ENCODE peak calls at places on chromosome 9, in seven cellular contexts. N, I, R, A, C, H and K are unnamed samples.

GRCh38 chr9:127204771-127205470 is 59.7 kb upstream of the GARNL3 start:
- DNase-seq in N (no peak), I (peak), R (no peak), A (peak), C (no peak), H (no peak), K (no peak)

GRCh38 chr9:109256381-109256780 is 64.5 kb downstream of the EPB41L4B start:
- DNase-seq in N (no peak), I (no peak), R (no peak), A (no peak), C (no peak), H (no peak), K (no peak)

GRCh38 chr9:77833686-77834429 is 185.7 kb upstream of the GNA14 start:
- DNase-seq in N (no peak), I (no peak), R (no peak), A (no peak), C (no peak), H (no peak), K (no peak)

GRCh38 chr9:84216151-84216550 is 124.4 kb downstream of the SLC28A3 start:
- DNase-seq in N (no peak), I (no peak), R (peak), A (no peak), C (no peak), H (no peak), K (no peak)

GRCh38 chr9:89743576-89744254 is 138.9 kb downstream of the GADD45G start:
- DNase-seq in N (peak), I (peak), R (no peak), A (no peak), C (peak), H (no peak), K (peak)

GRCh38 chr9:135179976-135180375 is 92.5 kb downstream of the OLFM1 start:
- DNase-seq in N (no peak), I (no peak), R (no peak), A (no peak), C (no peak), H (no peak), K (no peak)

GRCh38 chr9:116895956-116896355 is 208.9 kb downstream of the TRIM32 start:
- DNase-seq in N (no peak), I (no peak), R (peak), A (no peak), C (no peak), H (no peak), K (no peak)

GRCh38 chr9:104279535-104280215 is 185.6 kb downstream of the SMC2 start:
- DNase-seq in N (no peak), I (no peak), R (no peak), A (no peak), C (no peak), H (no peak), K (no peak)

GRCh38 chr9:99368341-99369326 is 146.6 kb downstream of the SEC61B start:
- DNase-seq in N (peak), I (peak), R (no peak), A (peak), C (no peak), H (no peak), K (no peak)

GRCh38 chr9:4099961-4100360 is 199.9 kb downstream of the GLIS3 start:
- DNase-seq in N (no peak), I (no peak), R (no peak), A (no peak), C (no peak), H (no peak), K (no peak)

GRCh38 chr9:16013366-16013765 is 460.5 kb downstream of the CCDC171 start:
- DNase-seq in N (no peak), I (no peak), R (no peak), A (no peak), C (no peak), H (no peak), K (no peak)

GRCh38 chr9:16118090-16118489 is 565.2 kb downstream of the CCDC171 start:
- DNase-seq in N (no peak), I (no peak), R (no peak), A (no peak), C (no peak), H (no peak), K (no peak)

GRCh38 chr9:90552317-90552716 is 90.3 kb downstream of the DIRAS2 start:
- DNase-seq in N (no peak), I (peak), R (no peak), A (no peak), C (no peak), H (no peak), K (no peak)

GRCh38 chr9:12740845-12741244 is 34.0 kb upstream of the LURAP1L start:
- DNase-seq in N (no peak), I (no peak), R (peak), A (no peak), C (no peak), H (no peak), K (no peak)

GRCh38 chr9:16735000-16735399 is 135.5 kb downstream of the BNC2 start:
- DNase-seq in N (no peak), I (no peak), R (no peak), A (no peak), C (no peak), H (no peak), K (no peak)

GRCh38 chr9:96554326-96554725 is 65.3 kb downstream of the CDC14B start:
- DNase-seq in N (no peak), I (no peak), R (no peak), A (no peak), C (no peak), H (no peak), K (no peak)

GRCh38 chr9:34499101-34499500 is 23.7 kb downstream of the ENHO start:
- DNase-seq in N (no peak), I (no peak), R (peak), A (no peak), C (no peak), H (no peak), K (no peak)

GRCh38 chr9:115039686-115040085 is 78.3 kb downstream of the TNC start:
- DNase-seq in N (no peak), I (no peak), R (no peak), A (no peak), C (no peak), H (no peak), K (no peak)

GRCh38 chr9:77486968-77487367 is 161.2 kb downstream of the GNA14 start:
- DNase-seq in N (no peak), I (no peak), R (peak), A (no peak), C (no peak), H (no peak), K (no peak)

GRCh38 chr9:128026255-128027165 is 40.6 kb downstream of the NAIF1 start:
- DNase-seq in N (peak), I (no peak), R (no peak), A (peak), C (peak), H (no peak), K (peak)

GRCh38 chr9:82117025-82117424 is 128.5 kb downstream of the SPATA31D1 start:
- DNase-seq in N (no peak), I (no peak), R (no peak), A (no peak), C (no peak), H (no peak), K (no peak)

GRCh38 chr9:135879619-135880018 is 27.7 kb downstream of the CAMSAP1 start:
- DNase-seq in N (no peak), I (no peak), R (no peak), A (peak), C (no peak), H (no peak), K (no peak)

GRCh38 chr9:116223926-116224325 is 70.3 kb downstream of the PAPPA start:
- DNase-seq in N (no peak), I (no peak), R (no peak), A (no peak), C (no peak), H (no peak), K (no peak)

GRCh38 chr9:28925184-28925583 is 1351.9 kb upstream of the C9orf72 start:
- DNase-seq in N (no peak), I (no peak), R (peak), A (no peak), C (no peak), H (no peak), K (no peak)

GRCh38 chr9:8857330-8858249 is 1058.0 kb upstream of the DMAC1 start:
- DNase-seq in N (no peak), I (peak), R (no peak), A (peak), C (no peak), H (peak), K (no peak)

GRCh38 chr9:135574943-135575342 is 13.4 kb downstream of the PAEP start:
- DNase-seq in N (no peak), I (no peak), R (no peak), A (no peak), C (no peak), H (no peak), K (no peak)

GRCh38 chr9:88950341-88951141 is 40.7 kb upstream of the S1PR3 start:
- DNase-seq in N (no peak), I (peak), R (no peak), A (no peak), C (no peak), H (no peak), K (no peak)

GRCh38 chr9:4435197-4435596 is 55.1 kb upstream of the SLC1A1 start:
- DNase-seq in N (no peak), I (peak), R (no peak), A (no peak), C (no peak), H (no peak), K (no peak)

GRCh38 chr9:37974506-37975173 is 70.7 kb upstream of the SLC25A51 start:
- DNase-seq in N (no peak), I (no peak), R (no peak), A (no peak), C (no peak), H (no peak), K (no peak)

GRCh38 chr9:118954822-118955221 is 414.4 kb downstream of the BRINP1 start:
- DNase-seq in N (no peak), I (no peak), R (no peak), A (no peak), C (no peak), H (no peak), K (no peak)

GRCh38 chr9:130542038-130542437 is 37.3 kb upstream of the FUBP3 start:
- DNase-seq in N (no peak), I (no peak), R (no peak), A (no peak), C (no peak), H (no peak), K (no peak)

GRCh38 chr9:128728298-128728697 is 4.4 kb upstream of the ZDHHC12 start:
- DNase-seq in N (no peak), I (no peak), R (no peak), A (no peak), C (no peak), H (no peak), K (no peak)

GRCh38 chr9:133726401-133727276 is 11.5 kb downstream of the SARDH start:
- DNase-seq in N (peak), I (peak), R (no peak), A (peak), C (peak), H (peak), K (peak)

GRCh38 chr9:77177894-77178794 is 810 bp downstream of the VPS13A start:
- DNase-seq in N (peak), I (peak), R (no peak), A (peak), C (peak), H (peak), K (peak)

GRCh38 chr9:37187713-37188439 is 67.5 kb downstream of the ZCCHC7 start:
- DNase-seq in N (no peak), I (peak), R (no peak), A (no peak), C (no peak), H (no peak), K (no peak)

GRCh38 chr9:79256691-79257213 is 315.0 kb upstream of the TLE4 start:
- DNase-seq in N (no peak), I (peak), R (peak), A (no peak), C (no peak), H (no peak), K (no peak)

GRCh38 chr9:97638666-97639065 is 5.0 kb downstream of the NCBP1 start:
- DNase-seq in N (no peak), I (peak), R (no peak), A (no peak), C (no peak), H (no peak), K (no peak)

GRCh38 chr9:132008871-132009812 is 70.5 kb downstream of the MED27 start:
- DNase-seq in N (no peak), I (no peak), R (peak), A (no peak), C (no peak), H (no peak), K (no peak)

GRCh38 chr9:109779711-109780452 is at the start of gene PALM2AKAP2:
- DNase-seq in N (no peak), I (no peak), R (no peak), A (peak), C (no peak), H (peak), K (no peak)